ENCODE peak calls at places on chromosomes 4 and X, in eight cellular contexts. K is osteocyte, F is heart left ventricle, P is bronchial epithelial cell, G is glutamatergic neuron, Z is right lobe of liver, R is cardiac fibroblast, L is AG10803. N is an unnamed sample.

GRCh38 chrX:110992611-110993010 is 103.4 kb upstream of the PAK3 start:
- DNase-seq in K (no peak), F (no peak), G (peak; percentile 26), Z (no peak), P (peak; percentile 41), L (peak; percentile 12), R (peak; percentile 31), N (peak; percentile 34)

GRCh38 chrX:91434351-91435168 is at the start of gene PABPC5:
- DNase-seq in G (peak; percentile 84), P (peak; percentile 0), L (peak; percentile 88), R (peak; percentile 79), Z (peak; percentile 59), K (peak; percentile 95), F (peak; percentile 74), N (no peak)

GRCh38 chr4:127622923-127623754 is 9.6 kb upstream of the INTU start:
- DNase-seq in Z (peak; percentile 57), R (no peak), K (no peak), P (peak; percentile 7), F (no peak), G (peak; percentile 76), L (peak; percentile 6), N (peak; percentile 5)

GRCh38 chr4:48681856-48682255 is 98.2 kb downstream of the FRYL start:
- DNase-seq in G (no peak), F (no peak), Z (no peak), R (peak; percentile 67), L (peak; percentile 51), K (no peak), P (peak; percentile 71), N (peak; percentile 30)

GRCh38 chr4:17512973-17513665 is 1.2 kb upstream of the QDPR start:
- DNase-seq in L (no peak), R (peak; percentile 17), F (no peak), G (no peak), P (peak; percentile 92), K (no peak), Z (no peak), N (no peak)

GRCh38 chr4:6885953-6886557 is 23.6 kb upstream of the TBC1D14 start:
- DNase-seq in P (peak; percentile 48), K (no peak), F (peak; percentile 63), G (no peak), L (peak; percentile 85), Z (peak; percentile 77), R (peak; percentile 65), N (peak; percentile 48)

GRCh38 chrX:134718329-134719317 is 60.4 kb upstream of the PLAC1 start:
- DNase-seq in K (no peak), R (peak; percentile 91), G (no peak), Z (no peak), P (peak; percentile 87), F (peak; percentile 17), L (peak; percentile 98), N (peak; percentile 65)

GRCh38 chrX:31213941-31214340 is 142.1 kb upstream of the FTHL17 start:
- DNase-seq in R (peak; percentile 29), G (no peak), Z (no peak), F (no peak), L (peak; percentile 14), P (peak; percentile 26), K (no peak), N (peak; percentile 4)

GRCh38 chr4:97593248-97593647 is 550.0 kb downstream of the STPG2 start:
- DNase-seq in P (no peak), G (no peak), Z (no peak), F (no peak), L (no peak), R (no peak), K (no peak), N (no peak)

GRCh38 chrX:43655151-43655676 is 885 bp upstream of the MAOA start:
- DNase-seq in Z (peak; percentile 54), F (peak; percentile 30), K (no peak), L (peak; percentile 10), R (peak; percentile 56), G (peak; percentile 37), P (peak; percentile 55), N (peak; percentile 36)

GRCh38 chrX:43655961-43656494 is at the start of gene MAOA:
- DNase-seq in P (peak; percentile 50), F (peak; percentile 59), Z (peak; percentile 94), K (no peak), R (no peak), L (no peak), G (peak; percentile 55), N (peak; percentile 28)

GRCh38 chrX:43654431-43655150 is 1.5 kb upstream of the MAOA start:
- DNase-seq in R (peak; percentile 93), P (peak; percentile 79), L (peak; percentile 84), G (peak; percentile 87), F (peak; percentile 91), K (peak; percentile 97), Z (peak; percentile 96), N (peak; percentile 81)
- TF ChIP-seq CTCF in R (peak; percentile 20), P (peak; percentile 51), L (peak; percentile 17), G (no peak), F (peak; percentile 28), K (peak; percentile 49), Z (peak; percentile 35), N (no peak)

DNA sequence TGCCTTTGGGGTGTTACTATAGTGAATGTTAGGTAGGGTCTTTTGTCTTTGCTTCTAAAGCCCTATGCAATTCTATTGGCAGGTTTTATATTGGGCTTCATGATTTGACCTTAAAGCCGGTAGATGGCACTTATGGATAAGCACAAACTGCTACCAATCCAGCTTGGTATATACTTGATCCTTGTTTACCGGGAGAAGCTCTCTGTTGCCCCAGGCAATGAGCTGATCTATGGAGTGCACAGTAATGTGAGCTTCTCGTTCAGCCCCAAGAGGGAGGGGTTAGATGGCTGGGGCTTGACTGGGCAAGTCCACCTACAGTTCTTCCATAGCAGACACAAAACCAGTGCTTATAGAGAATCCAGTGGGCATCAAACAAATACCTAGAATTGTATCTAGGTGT is 287.2 kb upstream of the CT83 start:
- DNase-seq in K (no peak), Z (no peak), P (peak; percentile 85), F (no peak), G (no peak), L (peak; percentile 27), R (no peak), N (no peak)
- TF ChIP-seq CTCF in K (no peak), Z (no peak), P (no peak), F (no peak), G (no peak), L (peak; percentile 7), R (no peak), N (no peak)

DNA sequence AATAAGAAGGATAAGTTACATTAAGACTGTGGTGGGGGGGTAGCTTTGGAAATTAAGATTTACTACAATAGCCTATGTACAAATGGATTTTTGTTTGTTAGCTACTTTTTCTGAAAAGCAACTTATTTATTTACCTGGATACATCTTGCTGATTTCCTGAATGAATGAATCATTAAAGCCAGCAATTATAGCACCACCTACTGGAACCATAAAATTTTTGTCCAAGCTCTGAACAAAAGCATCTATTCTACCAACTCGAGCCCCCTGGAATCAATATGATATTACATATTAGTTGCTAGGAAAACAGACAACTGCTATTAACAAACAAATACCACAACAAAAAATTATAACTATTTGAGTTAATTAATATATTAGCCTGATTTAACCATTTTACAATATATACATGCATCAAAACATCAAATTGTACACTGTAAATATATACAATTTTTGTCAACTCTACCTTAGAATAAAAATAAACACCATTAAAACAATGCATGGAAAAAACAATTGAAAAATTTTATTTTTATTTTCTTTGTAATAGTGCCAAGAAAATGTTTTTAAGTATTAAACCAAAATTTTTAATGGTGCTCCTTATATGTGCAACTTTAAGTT is 15.3 kb downstream of the SEPSECS start:
- DNase-seq in P (peak; percentile 58), L (peak; percentile 32), K (no peak), Z (no peak), R (peak; percentile 63), G (no peak), F (no peak), N (no peak)
- TF ChIP-seq CTCF in P (peak; percentile 49), L (peak; percentile 72), K (peak; percentile 70), Z (peak; percentile 48), R (peak; percentile 66), G (peak; percentile 58), F (peak; percentile 55), N (peak; percentile 62)

GRCh38 chr4:148430847-148431246 is 11.4 kb downstream of the NR3C2 start:
- DNase-seq in R (no peak), K (no peak), P (no peak), F (no peak), Z (no peak), G (no peak), L (no peak), N (no peak)

GRCh38 chr4:148431401-148431800 is 10.8 kb downstream of the NR3C2 start:
- DNase-seq in G (no peak), L (no peak), K (no peak), R (no peak), F (no peak), P (no peak), Z (no peak), N (no peak)

GRCh38 chr4:148425327-148426110 is 16.7 kb downstream of the NR3C2 start:
- DNase-seq in K (no peak), L (no peak), G (no peak), F (no peak), P (no peak), Z (no peak), R (no peak), N (peak; percentile 14)

DNA sequence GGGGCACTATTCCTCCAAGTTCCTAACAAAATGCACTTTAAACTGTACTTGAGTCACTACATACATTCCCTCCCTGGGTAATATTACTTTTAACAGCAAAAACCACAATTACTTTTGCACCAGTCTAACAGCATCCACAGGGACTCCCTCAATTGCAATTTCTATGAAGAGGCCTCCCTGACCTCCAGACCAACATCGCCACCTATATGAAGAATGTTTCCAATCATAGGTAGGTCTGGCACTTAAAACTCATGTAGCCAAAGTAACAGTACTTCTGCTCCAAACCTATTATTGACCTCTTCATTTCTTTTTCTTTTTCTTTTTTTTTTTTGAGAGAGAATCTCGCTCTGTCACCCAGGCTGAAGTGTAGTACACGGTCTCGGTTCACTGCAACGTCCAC is 15.6 kb downstream of the NR3C2 start:
- DNase-seq in L (no peak), G (no peak), R (no peak), P (no peak), Z (no peak), K (no peak), F (no peak), N (no peak)
- TF ChIP-seq CTCF in L (no peak), G (no peak), R (no peak), P (no peak), Z (no peak), K (no peak), F (no peak), N (no peak)

DNA sequence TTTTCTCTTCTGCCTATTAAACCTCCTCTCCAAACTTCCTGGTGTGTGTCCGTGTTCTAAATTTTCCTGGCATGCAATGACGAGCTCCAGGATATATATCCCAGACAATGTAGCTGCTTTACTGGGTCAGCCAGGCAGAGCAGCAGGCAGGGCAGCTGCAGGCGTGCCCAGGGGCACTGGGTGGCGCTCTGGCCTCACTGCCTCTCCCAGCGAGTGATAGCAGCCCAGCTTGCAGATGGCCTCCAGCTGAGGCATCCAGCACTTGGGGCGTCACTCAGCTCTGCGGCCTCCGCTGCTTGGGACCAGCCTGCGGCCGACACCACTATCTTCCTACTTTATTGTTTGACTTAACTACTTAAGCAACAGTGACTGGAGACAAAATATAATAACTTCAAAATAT is 23.0 kb upstream of the UBA6 start:
- DNase-seq in L (peak; percentile 20), K (no peak), R (no peak), G (peak; percentile 36), P (no peak), F (no peak), Z (no peak), N (no peak)
- TF ChIP-seq CTCF in L (peak; percentile 37), K (no peak), R (no peak), G (no peak), P (peak; percentile 20), F (no peak), Z (no peak), N (no peak)